ENCODE peak calls at places on chromosomes 6 and 20, in four cellular contexts. Y is natural killer cell, C is ureter, Q is astrocyte of the spinal cord. H is an unnamed sample.
A peak's percentile ranks its signal among the peaks of the same experiment; 100 is the strongest.

GRCh38 chr6:107122748-107123147 is 7.4 kb upstream of the BEND3 start:
- DNase-seq in Y (no peak), C (no peak), Q (no peak), H (no peak)

GRCh38 chr6:142802124-142802523 is 142.9 kb downstream of the HIVEP2 start:
- DNase-seq in Q (peak; percentile 97), C (no peak), Y (no peak), H (peak; percentile 93)

GRCh38 chr6:10403385-10404106 is 11.3 kb downstream of the TFAP2A start:
- DNase-seq in C (no peak), Q (no peak), Y (no peak), H (peak; percentile 60)

GRCh38 chr6:111417181-111417585 is 65.8 kb downstream of the REV3L start:
- DNase-seq in C (no peak), Q (peak; percentile 25), Y (no peak), H (peak; percentile 43)

GRCh38 chr6:31935829-31936228 is 8.3 kb downstream of the C2 start:
- DNase-seq in C (no peak), Y (no peak), Q (no peak), H (no peak)

GRCh38 chr6:149854532-149854931 is 9.6 kb downstream of the LRP11 start:
- DNase-seq in Y (no peak), Q (peak; percentile 23), C (peak; percentile 80), H (peak; percentile 53)

GRCh38 chr20:54668271-54669053 is 193.1 kb downstream of the DOK5 start:
- DNase-seq in Q (no peak), Y (no peak), C (no peak), H (peak; percentile 25)

GRCh38 chr6:119262612-119263011 is 86.9 kb downstream of the MAN1A1 start:
- DNase-seq in Y (no peak), Q (no peak), C (no peak), H (no peak)

GRCh38 chr20:20820104-20820503 is 107.7 kb upstream of the RALGAPA2 start:
- DNase-seq in Y (no peak), C (no peak), Q (no peak), H (no peak)

GRCh38 chr6:170074435-170074834 is 216.4 kb downstream of the DLL1 start:
- DNase-seq in C (peak; percentile 35), Q (no peak), Y (no peak), H (no peak)

GRCh38 chr20:17611540-17612286 is 41.8 kb downstream of the DSTN start:
- DNase-seq in C (peak; percentile 69), Q (no peak), Y (no peak), H (no peak)

GRCh38 chr20:9978395-9979004 is 56.3 kb upstream of the ANKEF1 start:
- DNase-seq in Q (peak; percentile 89), C (peak; percentile 59), Y (no peak), H (peak; percentile 87)

GRCh38 chr6:30349411-30350177 is 4.6 kb downstream of the RPP21 start:
- DNase-seq in C (no peak), Y (no peak), Q (no peak), H (no peak)